ENCODE peak calls at places on chromosomes 16 and 17, in four cellular contexts. V, Q, K and B are unnamed samples.

GRCh38 chr17:81322271-81323082 is 27.4 kb upstream of the SLC38A10 start:
- DNase-seq in V (no peak), Q (peak), K (peak), B (no peak)

GRCh38 chr17:64499805-64500486 is 3.1 kb upstream of the POLG2 start:
- DNase-seq in V (no peak), Q (no peak), K (no peak), B (no peak)

GRCh38 chr17:82267575-82268379 is 5.7 kb downstream of the CSNK1D start:
- DNase-seq in V (no peak), Q (no peak), K (no peak), B (peak)

GRCh38 chr17:77572065-77572601 is 386.4 kb upstream of the TNRC6C start:
- DNase-seq in V (no peak), Q (no peak), K (no peak), B (no peak)

GRCh38 chr17:1590031-1590746 is 27.6 kb upstream of the PITPNA start:
- DNase-seq in V (no peak), Q (no peak), K (no peak), B (peak)

GRCh38 chr16:51137097-51137496 is 14.0 kb downstream of the SALL1 start:
- DNase-seq in V (no peak), Q (no peak), K (no peak), B (no peak)

GRCh38 chr17:16938496-16939270 is 33.2 kb downstream of the TNFRSF13B start:
- DNase-seq in V (no peak), Q (no peak), K (no peak), B (no peak)

GRCh38 chr16:75097941-75098897 is 18.4 kb downstream of the LDHD start:
- DNase-seq in V (no peak), Q (peak), K (no peak), B (no peak)

GRCh38 chr17:37725021-37725585 is 19.8 kb downstream of the HNF1B start:
- DNase-seq in V (no peak), Q (no peak), K (no peak), B (no peak)

GRCh38 chr17:49390548-49391324 is 23.9 kb downstream of the PHB1 start:
- DNase-seq in V (peak), Q (no peak), K (no peak), B (no peak)

GRCh38 chr16:53545433-53545832 is 42.4 kb upstream of the AKTIP start:
- DNase-seq in V (no peak), Q (peak), K (peak), B (no peak)

GRCh38 chr17:35612924-35613521 is 25.9 kb downstream of the AP2B1 start:
- DNase-seq in V (no peak), Q (peak), K (peak), B (peak)

GRCh38 chr16:47523342-47524006 is 62.3 kb downstream of the PHKB start:
- DNase-seq in V (no peak), Q (no peak), K (peak), B (no peak)

GRCh38 chr17:72116692-72117469 is 3.9 kb upstream of the SOX9 start:
- DNase-seq in V (no peak), Q (no peak), K (peak), B (no peak)

GRCh38 chr17:61411114-61411943 is 11.7 kb downstream of the TBX2 start:
- DNase-seq in V (no peak), Q (no peak), K (peak), B (no peak)

GRCh38 chr17:13953871-13954270 is 115.4 kb upstream of the COX10 start:
- DNase-seq in V (no peak), Q (no peak), K (no peak), B (no peak)

GRCh38 chr17:17377071-17377487 is 73.9 kb downstream of the NT5M start:
- DNase-seq in V (no peak), Q (no peak), K (no peak), B (no peak)

GRCh38 chr16:88747588-88748301 is 37.3 kb downstream of the PIEZO1 start:
- DNase-seq in V (no peak), Q (no peak), K (peak), B (no peak)